ENCODE peak calls at places on chromosomes 6 and 20, in four cellular contexts. One of them, this sample, is unnamed.

GRCh38 chr6:1325471-1326309 is 13.8 kb downstream of the FOXQ1 start:
- DNase-seq in stimulated activated naive CD4-positive, alpha-beta T cell: no peak
- DNase-seq in GM13976: no peak
- DNase-seq in Peyer's patch: no peak
- DNase-seq in this sample: no peak

GRCh38 chr6:54098450-54099044 is 12.7 kb upstream of the MLIP start:
- DNase-seq in stimulated activated naive CD4-positive, alpha-beta T cell: no peak
- DNase-seq in GM13976: no peak
- DNase-seq in Peyer's patch: no peak
- DNase-seq in this sample: no peak

GRCh38 chr6:18565231-18565630 is 178.1 kb downstream of the RNF144B start:
- DNase-seq in stimulated activated naive CD4-positive, alpha-beta T cell: no peak
- DNase-seq in GM13976: no peak
- DNase-seq in Peyer's patch: no peak
- DNase-seq in this sample: no peak

GRCh38 chr20:34629342-34629741 is 47.5 kb downstream of the PIGU start:
- DNase-seq in stimulated activated naive CD4-positive, alpha-beta T cell: no peak
- DNase-seq in GM13976: no peak
- DNase-seq in Peyer's patch: no peak
- DNase-seq in this sample: no peak

GRCh38 chr6:37709250-37709931 is 11.7 kb upstream of the MDGA1 start:
- DNase-seq in stimulated activated naive CD4-positive, alpha-beta T cell: no peak
- DNase-seq in GM13976: no peak
- DNase-seq in Peyer's patch: no peak
- DNase-seq in this sample: no peak

GRCh38 chr20:44973053-44973452 is 6.7 kb downstream of the STK4 start:
- DNase-seq in stimulated activated naive CD4-positive, alpha-beta T cell: no peak
- DNase-seq in GM13976: no peak
- DNase-seq in Peyer's patch: no peak
- DNase-seq in this sample: no peak

GRCh38 chr6:152648090-152648489 is 10.9 kb upstream of the SYNE1 start:
- DNase-seq in stimulated activated naive CD4-positive, alpha-beta T cell: no peak
- DNase-seq in GM13976: no peak
- DNase-seq in Peyer's patch: no peak
- DNase-seq in this sample: no peak

GRCh38 chr6:79666633-79667032 is 35.5 kb downstream of the SH3BGRL2 start:
- DNase-seq in stimulated activated naive CD4-positive, alpha-beta T cell: peak
- DNase-seq in GM13976: no peak
- DNase-seq in Peyer's patch: no peak
- DNase-seq in this sample: no peak

GRCh38 chr6:162962093-162962492 is 234.3 kb downstream of the PACRG start:
- DNase-seq in stimulated activated naive CD4-positive, alpha-beta T cell: no peak
- DNase-seq in GM13976: no peak
- DNase-seq in Peyer's patch: no peak
- DNase-seq in this sample: no peak

GRCh38 chr20:23161968-23162696 is 76.0 kb upstream of the CD93 start:
- DNase-seq in stimulated activated naive CD4-positive, alpha-beta T cell: no peak
- DNase-seq in GM13976: no peak
- DNase-seq in Peyer's patch: peak
- DNase-seq in this sample: peak

GRCh38 chr20:20500312-20500711 is 132.4 kb downstream of the INSM1 start:
- DNase-seq in stimulated activated naive CD4-positive, alpha-beta T cell: no peak
- DNase-seq in GM13976: no peak
- DNase-seq in Peyer's patch: no peak
- DNase-seq in this sample: no peak

GRCh38 chr20:41308290-41308691 is 9.2 kb downstream of the ZHX3 start:
- DNase-seq in stimulated activated naive CD4-positive, alpha-beta T cell: no peak
- DNase-seq in GM13976: no peak
- DNase-seq in Peyer's patch: no peak
- DNase-seq in this sample: no peak

GRCh38 chr6:110949679-110950285 is 8.7 kb upstream of the GTF3C6 start:
- DNase-seq in stimulated activated naive CD4-positive, alpha-beta T cell: peak
- DNase-seq in GM13976: no peak
- DNase-seq in Peyer's patch: peak
- DNase-seq in this sample: no peak

GRCh38 chr20:18705490-18705889 is 108.1 kb upstream of the SCP2D1 start:
- DNase-seq in stimulated activated naive CD4-positive, alpha-beta T cell: no peak
- DNase-seq in GM13976: no peak
- DNase-seq in Peyer's patch: no peak
- DNase-seq in this sample: no peak

GRCh38 chr6:157982297-157982579 is 575 bp downstream of the SYNJ2 start:
- DNase-seq in stimulated activated naive CD4-positive, alpha-beta T cell: no peak
- DNase-seq in GM13976: peak
- DNase-seq in Peyer's patch: peak
- DNase-seq in this sample: no peak

GRCh38 chr6:57316581-57317059 is 810 bp upstream of the PRIM2 start:
- DNase-seq in stimulated activated naive CD4-positive, alpha-beta T cell: peak
- DNase-seq in GM13976: peak
- DNase-seq in Peyer's patch: peak
- DNase-seq in this sample: peak

GRCh38 chr6:15260099-15260821 is 14.4 kb downstream of the JARID2 start:
- DNase-seq in stimulated activated naive CD4-positive, alpha-beta T cell: no peak
- DNase-seq in GM13976: no peak
- DNase-seq in Peyer's patch: no peak
- DNase-seq in this sample: no peak

GRCh38 chr20:20360464-20360863 is 7.4 kb upstream of the INSM1 start:
- DNase-seq in stimulated activated naive CD4-positive, alpha-beta T cell: peak
- DNase-seq in GM13976: peak
- DNase-seq in Peyer's patch: peak
- DNase-seq in this sample: peak

GRCh38 chr6:30842754-30843610 is 41.3 kb upstream of the DDR1 start:
- DNase-seq in stimulated activated naive CD4-positive, alpha-beta T cell: no peak
- DNase-seq in GM13976: no peak
- DNase-seq in Peyer's patch: no peak
- DNase-seq in this sample: peak

GRCh38 chr6:11810854-11811643 is 32.4 kb upstream of the ADTRP start:
- DNase-seq in stimulated activated naive CD4-positive, alpha-beta T cell: no peak
- DNase-seq in GM13976: no peak
- DNase-seq in Peyer's patch: no peak
- DNase-seq in this sample: no peak

GRCh38 chr6:151804585-151805285 is 2.7 kb upstream of the ESR1 start:
- DNase-seq in stimulated activated naive CD4-positive, alpha-beta T cell: no peak
- DNase-seq in GM13976: no peak
- DNase-seq in Peyer's patch: no peak
- DNase-seq in this sample: no peak

GRCh38 chr6:125050663-125051318 is 88.6 kb downstream of the RNF217 start:
- DNase-seq in stimulated activated naive CD4-positive, alpha-beta T cell: no peak
- DNase-seq in GM13976: no peak
- DNase-seq in Peyer's patch: no peak
- DNase-seq in this sample: no peak

GRCh38 chr20:37539956-37540455 is 12.3 kb upstream of the BLCAP start:
- DNase-seq in stimulated activated naive CD4-positive, alpha-beta T cell: no peak
- DNase-seq in GM13976: no peak
- DNase-seq in Peyer's patch: peak
- DNase-seq in this sample: no peak

GRCh38 chr20:16952965-16953364 is 204.8 kb downstream of the OTOR start:
- DNase-seq in stimulated activated naive CD4-positive, alpha-beta T cell: no peak
- DNase-seq in GM13976: no peak
- DNase-seq in Peyer's patch: no peak
- DNase-seq in this sample: no peak

GRCh38 chr6:101417899-101418298 is 24.4 kb downstream of the GRIK2 start:
- DNase-seq in stimulated activated naive CD4-positive, alpha-beta T cell: no peak
- DNase-seq in GM13976: no peak
- DNase-seq in Peyer's patch: no peak
- DNase-seq in this sample: no peak

GRCh38 chr20:13765299-13765698 is 19.4 kb downstream of the ESF1 start:
- DNase-seq in stimulated activated naive CD4-positive, alpha-beta T cell: no peak
- DNase-seq in GM13976: no peak
- DNase-seq in Peyer's patch: no peak
- DNase-seq in this sample: no peak

GRCh38 chr6:90274481-90275030 is 22.1 kb downstream of the BACH2 start:
- DNase-seq in stimulated activated naive CD4-positive, alpha-beta T cell: peak
- DNase-seq in GM13976: no peak
- DNase-seq in Peyer's patch: peak
- DNase-seq in this sample: no peak

GRCh38 chr20:61887694-61888093 is 178.0 kb downstream of the TAF4 start:
- DNase-seq in stimulated activated naive CD4-positive, alpha-beta T cell: no peak
- DNase-seq in GM13976: no peak
- DNase-seq in Peyer's patch: no peak
- DNase-seq in this sample: peak

GRCh38 chr6:153790881-153791473 is 248.1 kb upstream of the OPRM1 start:
- DNase-seq in stimulated activated naive CD4-positive, alpha-beta T cell: no peak
- DNase-seq in GM13976: no peak
- DNase-seq in Peyer's patch: peak
- DNase-seq in this sample: no peak

GRCh38 chr6:1334725-1335124 is 22.8 kb downstream of the FOXQ1 start:
- DNase-seq in stimulated activated naive CD4-positive, alpha-beta T cell: no peak
- DNase-seq in GM13976: no peak
- DNase-seq in Peyer's patch: no peak
- DNase-seq in this sample: no peak

GRCh38 chr6:32436995-32437836 is 2.5 kb upstream of the HLA-DRA start:
- DNase-seq in stimulated activated naive CD4-positive, alpha-beta T cell: no peak
- DNase-seq in GM13976: peak
- DNase-seq in Peyer's patch: no peak
- DNase-seq in this sample: no peak

GRCh38 chr20:62625921-62626547 is 16.3 kb upstream of the SLCO4A1 start:
- DNase-seq in stimulated activated naive CD4-positive, alpha-beta T cell: no peak
- DNase-seq in GM13976: no peak
- DNase-seq in Peyer's patch: no peak
- DNase-seq in this sample: no peak